ENCODE peak calls at places on chromosomes 4 and X, in ten cellular contexts. R, U, D, I, Q, S, Z, H, W and P are unnamed samples.

GRCh38 chrX:35380808-35381700 is 417.1 kb upstream of the MAGEB16 start:
- DNase-seq in R (no peak), U (no peak), D (peak), I (peak), Q (peak), S (peak), Z (peak), H (no peak), W (peak), P (no peak)

GRCh38 chr4:87934973-87935372 is 40.5 kb upstream of the SPP1 start:
- DNase-seq in R (no peak), U (no peak), D (no peak), I (no peak), Q (no peak), S (no peak), Z (no peak), H (no peak), W (no peak), P (no peak)

GRCh38 chr4:149788286-149788685 is 27.4 kb downstream of the IQCM start:
- DNase-seq in R (no peak), U (no peak), D (no peak), I (no peak), Q (no peak), S (no peak), Z (no peak), H (no peak), W (no peak), P (no peak)

GRCh38 chrX:133402830-133403625 is 12.3 kb downstream of the GPC4 start:
- DNase-seq in R (no peak), U (no peak), D (no peak), I (no peak), Q (no peak), S (no peak), Z (no peak), H (no peak), W (no peak), P (no peak)

GRCh38 chr4:55184600-55185523 is 59.5 kb upstream of the KDR start:
- DNase-seq in R (no peak), U (no peak), D (peak), I (peak), Q (peak), S (no peak), Z (no peak), H (no peak), W (peak), P (no peak)

GRCh38 chr4:129468624-129469023 is 372.7 kb downstream of the C4orf33 start:
- DNase-seq in R (no peak), U (no peak), D (no peak), I (no peak), Q (no peak), S (no peak), Z (no peak), H (no peak), W (no peak), P (no peak)

GRCh38 chr4:137359691-137360315 is 172.5 kb downstream of the PCDH18 start:
- DNase-seq in R (no peak), U (no peak), D (no peak), I (peak), Q (peak), S (no peak), Z (no peak), H (no peak), W (peak), P (no peak)

GRCh38 chr4:184845367-184846011 is 19.7 kb upstream of the ACSL1 start:
- DNase-seq in R (no peak), U (no peak), D (no peak), I (peak), Q (peak), S (no peak), Z (peak), H (no peak), W (peak), P (no peak)

GRCh38 chr4:185771696-185772390 is 40.2 kb downstream of the SORBS2 start:
- DNase-seq in R (no peak), U (no peak), D (no peak), I (peak), Q (peak), S (no peak), Z (no peak), H (no peak), W (no peak), P (no peak)

GRCh38 chr4:83115000-83115399 is 471 bp upstream of the PLAC8 start:
- DNase-seq in R (no peak), U (no peak), D (no peak), I (peak), Q (peak), S (peak), Z (peak), H (no peak), W (peak), P (no peak)

GRCh38 chr4:181897935-181898334 is 345.3 kb upstream of the TENM3 start:
- DNase-seq in R (no peak), U (no peak), D (no peak), I (peak), Q (peak), S (no peak), Z (peak), H (no peak), W (peak), P (no peak)

GRCh38 chrX:21151051-21151450 is 223.2 kb upstream of the CNKSR2 start:
- DNase-seq in R (no peak), U (no peak), D (no peak), I (no peak), Q (no peak), S (no peak), Z (no peak), H (no peak), W (no peak), P (no peak)

GRCh38 chrX:56503941-56504673 is 59.3 kb upstream of the UBQLN2 start:
- DNase-seq in R (no peak), U (no peak), D (no peak), I (peak), Q (no peak), S (no peak), Z (peak), H (no peak), W (no peak), P (no peak)

GRCh38 chrX:23434356-23434884 is 99.8 kb downstream of the PTCHD1 start:
- DNase-seq in R (no peak), U (peak), D (no peak), I (peak), Q (peak), S (no peak), Z (peak), H (peak), W (peak), P (peak)

GRCh38 chrX:16087081-16087480 is 36.3 kb upstream of the GRPR start:
- DNase-seq in R (no peak), U (no peak), D (no peak), I (no peak), Q (peak), S (peak), Z (no peak), H (no peak), W (peak), P (no peak)

GRCh38 chr4:21625447-21625846 is 323.1 kb downstream of the KCNIP4 start:
- DNase-seq in R (no peak), U (no peak), D (no peak), I (no peak), Q (no peak), S (no peak), Z (no peak), H (no peak), W (no peak), P (no peak)

GRCh38 chr4:2059034-2059725 is at the start of gene NAT8L:
- DNase-seq in R (peak), U (peak), D (peak), I (no peak), Q (peak), S (peak), Z (no peak), H (peak), W (no peak), P (no peak)

GRCh38 chr4:22474636-22475310 is 41.1 kb downstream of the ADGRA3 start:
- DNase-seq in R (no peak), U (no peak), D (no peak), I (no peak), Q (peak), S (no peak), Z (peak), H (no peak), W (peak), P (no peak)

GRCh38 chr4:51831133-51831532 is 11.8 kb upstream of the DCUN1D4 start:
- DNase-seq in R (no peak), U (peak), D (peak), I (peak), Q (peak), S (peak), Z (peak), H (peak), W (peak), P (peak)

GRCh38 chr4:6926681-6927478 is 17.3 kb downstream of the TBC1D14 start:
- DNase-seq in R (no peak), U (peak), D (peak), I (no peak), Q (peak), S (no peak), Z (no peak), H (no peak), W (no peak), P (peak)

GRCh38 chr4:76306882-76307669 is 543 bp downstream of the STBD1 start:
- DNase-seq in R (no peak), U (peak), D (peak), I (peak), Q (peak), S (peak), Z (peak), H (peak), W (peak), P (peak)

GRCh38 chr4:948101-948935 is 16.1 kb downstream of the TMEM175 start:
- DNase-seq in R (no peak), U (no peak), D (no peak), I (no peak), Q (no peak), S (no peak), Z (no peak), H (no peak), W (no peak), P (no peak)

GRCh38 chr4:137125011-137125410 is 407.3 kb downstream of the PCDH18 start:
- DNase-seq in R (no peak), U (no peak), D (peak), I (peak), Q (peak), S (peak), Z (peak), H (no peak), W (peak), P (no peak)

GRCh38 chrX:67328496-67328895 is 215.3 kb upstream of the AR start:
- DNase-seq in R (no peak), U (no peak), D (no peak), I (no peak), Q (no peak), S (no peak), Z (no peak), H (no peak), W (no peak), P (no peak)

GRCh38 chr4:7547368-7548040 is 112.8 kb upstream of the PSAPL1 start:
- DNase-seq in R (no peak), U (peak), D (no peak), I (peak), Q (no peak), S (no peak), Z (peak), H (no peak), W (no peak), P (peak)

GRCh38 chrX:2594491-2594890 is 93.7 kb upstream of the DHRSX start:
- DNase-seq in R (no peak), U (no peak), D (no peak), I (no peak), Q (no peak), S (no peak), Z (no peak), H (no peak), W (no peak), P (no peak)

GRCh38 chr4:123397276-123398150 is 918 bp downstream of the SPRY1 start:
- DNase-seq in R (no peak), U (peak), D (peak), I (peak), Q (peak), S (peak), Z (peak), H (peak), W (peak), P (peak)

GRCh38 chr4:187887886-187888285 is 107.7 kb upstream of the ZFP42 start:
- DNase-seq in R (no peak), U (no peak), D (no peak), I (no peak), Q (no peak), S (no peak), Z (no peak), H (no peak), W (no peak), P (no peak)

GRCh38 chr4:22389240-22389871 is 126.5 kb downstream of the ADGRA3 start:
- DNase-seq in R (no peak), U (no peak), D (peak), I (peak), Q (peak), S (peak), Z (peak), H (no peak), W (peak), P (no peak)

GRCh38 chrX:34371740-34372139 is 239.6 kb upstream of the FAM47A start:
- DNase-seq in R (no peak), U (no peak), D (no peak), I (no peak), Q (no peak), S (no peak), Z (no peak), H (no peak), W (no peak), P (no peak)

GRCh38 chr4:3669553-3669949 is 96.6 kb upstream of the ADRA2C start:
- DNase-seq in R (no peak), U (peak), D (no peak), I (no peak), Q (no peak), S (no peak), Z (no peak), H (no peak), W (no peak), P (no peak)

GRCh38 chrX:16516473-16516872 is 133.5 kb upstream of the S100G start:
- DNase-seq in R (no peak), U (no peak), D (no peak), I (peak), Q (no peak), S (no peak), Z (no peak), H (no peak), W (no peak), P (no peak)